ENCODE peak calls at places on chromosome 9, in eight cellular contexts. One of them, this sample, is unnamed.
A peak's percentile ranks its signal among the peaks of the same experiment; 100 is the strongest.

GRCh38 chr9:35905912-35906679 is at the start of gene HRCT1:
- DNase-seq in hepatocyte: peak; percentile 89
- DNase-seq in heart left ventricle: peak; percentile 96
- DNase-seq in PC-9: peak; percentile 86
- DNase-seq in foreskin keratinocyte: peak; percentile 80
- DNase-seq in uterus: peak; percentile 90
- DNase-seq in GM23338: no peak
- DNase-seq in A673: peak; percentile 32
- DNase-seq in this sample: peak; percentile 88

GRCh38 chr9:72185561-72185960 is 36.3 kb downstream of the GDA start:
- DNase-seq in hepatocyte: no peak
- DNase-seq in heart left ventricle: no peak
- DNase-seq in PC-9: no peak
- DNase-seq in foreskin keratinocyte: peak; percentile 28
- DNase-seq in uterus: no peak
- DNase-seq in GM23338: no peak
- DNase-seq in A673: no peak
- DNase-seq in this sample: no peak

GRCh38 chr9:70952131-70952727 is 169.2 kb downstream of the TRPM3 start:
- DNase-seq in hepatocyte: no peak
- DNase-seq in heart left ventricle: no peak
- DNase-seq in PC-9: no peak
- DNase-seq in foreskin keratinocyte: no peak
- DNase-seq in uterus: no peak
- DNase-seq in GM23338: no peak
- DNase-seq in A673: no peak
- DNase-seq in this sample: no peak

GRCh38 chr9:94173632-94174031 is 85.5 kb upstream of the ZNF169 start:
- DNase-seq in hepatocyte: no peak
- DNase-seq in heart left ventricle: no peak
- DNase-seq in PC-9: no peak
- DNase-seq in foreskin keratinocyte: no peak
- DNase-seq in uterus: no peak
- DNase-seq in GM23338: no peak
- DNase-seq in A673: no peak
- DNase-seq in this sample: no peak

GRCh38 chr9:135077497-135078200 is 9.8 kb upstream of the OLFM1 start:
- DNase-seq in hepatocyte: peak; percentile 68
- DNase-seq in heart left ventricle: no peak
- DNase-seq in PC-9: peak; percentile 12
- DNase-seq in foreskin keratinocyte: no peak
- DNase-seq in uterus: peak; percentile 14
- DNase-seq in GM23338: peak; percentile 81
- DNase-seq in A673: peak; percentile 58
- DNase-seq in this sample: peak; percentile 76

GRCh38 chr9:133188006-133188842 is 20.8 kb downstream of the OBP2B start:
- DNase-seq in hepatocyte: peak; percentile 69
- DNase-seq in heart left ventricle: no peak
- DNase-seq in PC-9: peak; percentile 61
- DNase-seq in foreskin keratinocyte: no peak
- DNase-seq in uterus: no peak
- DNase-seq in GM23338: peak; percentile 80
- DNase-seq in A673: peak; percentile 46
- DNase-seq in this sample: peak; percentile 41

GRCh38 chr9:137449931-137450537 is 8.9 kb upstream of the ENTPD8 start:
- DNase-seq in hepatocyte: no peak
- DNase-seq in heart left ventricle: peak; percentile 21
- DNase-seq in PC-9: no peak
- DNase-seq in foreskin keratinocyte: no peak
- DNase-seq in uterus: no peak
- DNase-seq in GM23338: no peak
- DNase-seq in A673: no peak
- DNase-seq in this sample: no peak

GRCh38 chr9:108636023-108636422 is 219.8 kb downstream of the ACTL7B start:
- DNase-seq in hepatocyte: peak; percentile 40
- DNase-seq in heart left ventricle: no peak
- DNase-seq in PC-9: no peak
- DNase-seq in foreskin keratinocyte: no peak
- DNase-seq in uterus: no peak
- DNase-seq in GM23338: peak; percentile 52
- DNase-seq in A673: peak; percentile 46
- DNase-seq in this sample: no peak

GRCh38 chr9:88990721-88991065 is 575 bp upstream of the S1PR3 start:
- DNase-seq in hepatocyte: peak; percentile 37
- DNase-seq in heart left ventricle: peak; percentile 48
- DNase-seq in PC-9: no peak
- DNase-seq in foreskin keratinocyte: no peak
- DNase-seq in uterus: no peak
- DNase-seq in GM23338: peak; percentile 77
- DNase-seq in A673: no peak
- DNase-seq in this sample: no peak

GRCh38 chr9:82580921-82581320 is 482.0 kb downstream of the RASEF start:
- DNase-seq in hepatocyte: no peak
- DNase-seq in heart left ventricle: no peak
- DNase-seq in PC-9: no peak
- DNase-seq in foreskin keratinocyte: no peak
- DNase-seq in uterus: no peak
- DNase-seq in GM23338: no peak
- DNase-seq in A673: no peak
- DNase-seq in this sample: no peak

GRCh38 chr9:132957805-132958204 is 13.4 kb upstream of the TSC1 start:
- DNase-seq in hepatocyte: no peak
- DNase-seq in heart left ventricle: no peak
- DNase-seq in PC-9: no peak
- DNase-seq in foreskin keratinocyte: no peak
- DNase-seq in uterus: no peak
- DNase-seq in GM23338: no peak
- DNase-seq in A673: no peak
- DNase-seq in this sample: peak; percentile 51

GRCh38 chr9:98971168-98971914 is 27.6 kb downstream of the COL15A1 start:
- DNase-seq in hepatocyte: peak; percentile 57
- DNase-seq in heart left ventricle: peak; percentile 47
- DNase-seq in PC-9: no peak
- DNase-seq in foreskin keratinocyte: peak; percentile 36
- DNase-seq in uterus: no peak
- DNase-seq in GM23338: no peak
- DNase-seq in A673: peak; percentile 60
- DNase-seq in this sample: peak; percentile 45

GRCh38 chr9:133403766-133404439 is 13.9 kb downstream of the REXO4 start:
- DNase-seq in hepatocyte: peak; percentile 49
- DNase-seq in heart left ventricle: no peak
- DNase-seq in PC-9: peak; percentile 80
- DNase-seq in foreskin keratinocyte: peak; percentile 33
- DNase-seq in uterus: no peak
- DNase-seq in GM23338: peak; percentile 82
- DNase-seq in A673: peak; percentile 29
- DNase-seq in this sample: peak; percentile 75

GRCh38 chr9:98968596-98969337 is 25.1 kb downstream of the COL15A1 start:
- DNase-seq in hepatocyte: no peak
- DNase-seq in heart left ventricle: no peak
- DNase-seq in PC-9: no peak
- DNase-seq in foreskin keratinocyte: no peak
- DNase-seq in uterus: no peak
- DNase-seq in GM23338: no peak
- DNase-seq in A673: no peak
- DNase-seq in this sample: no peak

GRCh38 chr9:89414670-89415069 is 83.2 kb downstream of the SEMA4D start:
- DNase-seq in hepatocyte: no peak
- DNase-seq in heart left ventricle: no peak
- DNase-seq in PC-9: no peak
- DNase-seq in foreskin keratinocyte: no peak
- DNase-seq in uterus: no peak
- DNase-seq in GM23338: no peak
- DNase-seq in A673: no peak
- DNase-seq in this sample: no peak

GRCh38 chr9:31045810-31046209 is 1338.6 kb upstream of the ACO1 start:
- DNase-seq in hepatocyte: no peak
- DNase-seq in heart left ventricle: no peak
- DNase-seq in PC-9: peak; percentile 7
- DNase-seq in foreskin keratinocyte: no peak
- DNase-seq in uterus: no peak
- DNase-seq in GM23338: no peak
- DNase-seq in A673: no peak
- DNase-seq in this sample: no peak

GRCh38 chr9:124013263-124014211 is 2.0 kb downstream of the LHX2 start:
- DNase-seq in hepatocyte: no peak
- DNase-seq in heart left ventricle: no peak
- DNase-seq in PC-9: no peak
- DNase-seq in foreskin keratinocyte: no peak
- DNase-seq in uterus: no peak
- DNase-seq in GM23338: peak; percentile 72
- DNase-seq in A673: no peak
- DNase-seq in this sample: no peak

GRCh38 chr9:694499-695154 is 146.9 kb upstream of the DMRT1 start:
- DNase-seq in hepatocyte: peak; percentile 32
- DNase-seq in heart left ventricle: peak; percentile 35
- DNase-seq in PC-9: peak; percentile 26
- DNase-seq in foreskin keratinocyte: peak; percentile 97
- DNase-seq in uterus: peak; percentile 34
- DNase-seq in GM23338: no peak
- DNase-seq in A673: no peak
- DNase-seq in this sample: peak; percentile 68

GRCh38 chr9:97529363-97530076 is 28.1 kb downstream of the TMOD1 start:
- DNase-seq in hepatocyte: no peak
- DNase-seq in heart left ventricle: peak; percentile 77
- DNase-seq in PC-9: peak; percentile 47
- DNase-seq in foreskin keratinocyte: no peak
- DNase-seq in uterus: no peak
- DNase-seq in GM23338: no peak
- DNase-seq in A673: peak; percentile 11
- DNase-seq in this sample: no peak

GRCh38 chr9:134688231-134688630 is 46.6 kb downstream of the COL5A1 start:
- DNase-seq in hepatocyte: no peak
- DNase-seq in heart left ventricle: no peak
- DNase-seq in PC-9: no peak
- DNase-seq in foreskin keratinocyte: no peak
- DNase-seq in uterus: no peak
- DNase-seq in GM23338: no peak
- DNase-seq in A673: no peak
- DNase-seq in this sample: no peak

GRCh38 chr9:37574241-37574721 is 1.9 kb downstream of the FBXO10 start:
- DNase-seq in hepatocyte: peak; percentile 46
- DNase-seq in heart left ventricle: no peak
- DNase-seq in PC-9: no peak
- DNase-seq in foreskin keratinocyte: no peak
- DNase-seq in uterus: no peak
- DNase-seq in GM23338: peak; percentile 32
- DNase-seq in A673: peak; percentile 69
- DNase-seq in this sample: no peak

GRCh38 chr9:4226331-4227250 is 73.3 kb downstream of the GLIS3 start:
- DNase-seq in hepatocyte: no peak
- DNase-seq in heart left ventricle: no peak
- DNase-seq in PC-9: peak; percentile 39
- DNase-seq in foreskin keratinocyte: no peak
- DNase-seq in uterus: no peak
- DNase-seq in GM23338: peak; percentile 16
- DNase-seq in A673: no peak
- DNase-seq in this sample: no peak
- H3K27ac ChIP-seq in hepatocyte: peak overlapping the region; percentile 18
- H3K27ac ChIP-seq in heart left ventricle: no peak overlapping the region
- H3K27ac ChIP-seq in PC-9: no peak overlapping the region
- H3K27ac ChIP-seq in foreskin keratinocyte: no peak overlapping the region
- H3K27ac ChIP-seq in uterus: no peak overlapping the region
- H3K27ac ChIP-seq in GM23338: no peak overlapping the region
- H3K27ac ChIP-seq in A673: no peak overlapping the region
- H3K27ac ChIP-seq in this sample: no peak overlapping the region

DNA sequence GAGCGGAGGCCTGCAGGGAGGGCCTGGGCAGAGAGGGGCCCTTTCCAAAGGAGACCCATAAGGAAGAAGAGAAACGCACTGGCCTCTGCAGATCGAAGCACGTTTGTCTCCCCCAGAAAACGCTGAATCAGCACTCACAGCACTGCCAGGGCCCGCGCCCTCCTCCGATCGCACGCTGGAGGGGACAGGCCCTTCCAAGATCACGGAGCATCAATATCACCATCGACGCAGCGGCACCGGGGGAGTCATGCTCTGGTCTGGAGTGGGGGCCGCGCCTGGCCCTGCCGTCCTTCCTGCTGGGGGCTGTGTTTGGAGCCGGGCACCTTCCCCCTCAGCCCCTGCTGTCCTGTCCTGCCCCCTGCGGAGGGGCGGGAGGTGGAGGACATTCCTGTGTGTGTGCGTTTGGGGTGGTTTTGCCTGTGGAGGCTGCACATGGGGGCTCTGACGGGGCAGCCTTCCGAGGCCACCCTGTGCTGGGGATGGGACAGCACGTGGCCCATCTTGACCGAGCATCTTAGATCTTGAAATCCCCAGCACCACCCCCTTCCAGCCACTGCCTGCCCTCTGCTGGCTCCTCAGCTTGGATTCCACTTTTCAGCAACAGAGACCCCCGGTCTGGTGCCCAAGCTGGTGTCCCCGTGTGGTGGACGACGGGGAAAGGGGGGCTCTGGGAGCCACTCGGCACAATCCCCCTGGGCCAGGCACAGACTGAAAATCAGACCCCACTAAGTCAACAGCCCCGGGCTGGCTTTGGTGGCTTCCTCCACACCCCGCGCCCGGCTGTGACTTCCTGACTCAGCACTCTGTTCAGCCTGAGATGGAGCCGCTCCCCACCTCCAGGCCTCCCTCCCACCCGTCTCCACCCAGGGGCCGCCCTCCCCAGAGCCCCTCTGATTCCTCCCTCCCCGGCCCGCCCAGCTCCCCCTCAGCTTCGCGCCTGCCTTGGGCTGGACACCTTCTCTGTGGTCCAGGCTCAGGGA is 8.3 kb downstream of the TMEM250 start:
- DNase-seq in hepatocyte: peak; percentile 54
- DNase-seq in heart left ventricle: no peak
- DNase-seq in PC-9: no peak
- DNase-seq in foreskin keratinocyte: no peak
- DNase-seq in uterus: no peak
- DNase-seq in GM23338: peak; percentile 62
- DNase-seq in A673: no peak
- DNase-seq in this sample: no peak
- TF ChIP-seq CTCF in hepatocyte: peak; percentile 37
- TF ChIP-seq CTCF in heart left ventricle: no peak
- TF ChIP-seq CTCF in PC-9: no peak
- TF ChIP-seq CTCF in foreskin keratinocyte: no peak
- TF ChIP-seq CTCF in uterus: no peak
- TF ChIP-seq CTCF in GM23338: peak; percentile 18
- TF ChIP-seq CTCF in A673: peak; percentile 16
- TF ChIP-seq CTCF in this sample: no peak

GRCh38 chr9:16505159-16505558 is 365.3 kb downstream of the BNC2 start:
- DNase-seq in hepatocyte: peak; percentile 24
- DNase-seq in heart left ventricle: no peak
- DNase-seq in PC-9: peak; percentile 12
- DNase-seq in foreskin keratinocyte: no peak
- DNase-seq in uterus: no peak
- DNase-seq in GM23338: no peak
- DNase-seq in A673: no peak
- DNase-seq in this sample: no peak
- H3K27ac ChIP-seq in hepatocyte: peak overlapping the region; percentile 65
- H3K27ac ChIP-seq in heart left ventricle: no peak overlapping the region
- H3K27ac ChIP-seq in PC-9: peak overlapping the region; percentile 27
- H3K27ac ChIP-seq in foreskin keratinocyte: no peak overlapping the region
- H3K27ac ChIP-seq in uterus: peak overlapping the region; percentile 71
- H3K27ac ChIP-seq in GM23338: peak overlapping the region; percentile 4
- H3K27ac ChIP-seq in A673: no peak overlapping the region
- H3K27ac ChIP-seq in this sample: no peak overlapping the region

DNA sequence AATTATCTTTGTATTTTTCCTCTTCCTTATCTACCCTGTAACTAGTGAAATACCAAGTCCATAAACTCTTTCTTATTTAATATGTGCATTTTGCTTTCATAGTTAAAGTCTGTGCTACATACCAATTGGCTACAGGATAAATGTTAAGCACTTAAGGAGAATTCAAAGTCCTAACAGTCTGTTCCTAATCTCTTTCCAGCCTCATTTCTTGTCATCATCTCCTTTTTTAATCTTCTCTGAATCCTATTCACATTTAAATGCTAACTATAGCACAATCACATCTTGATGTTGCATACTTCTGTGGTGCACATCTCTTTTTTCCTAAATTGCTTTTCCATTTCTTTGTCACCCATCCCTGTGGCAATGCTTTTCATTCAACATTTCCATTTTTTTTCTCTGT is 996.1 kb upstream of the TYRP1 start:
- DNase-seq in hepatocyte: no peak
- DNase-seq in heart left ventricle: no peak
- DNase-seq in PC-9: no peak
- DNase-seq in foreskin keratinocyte: no peak
- DNase-seq in uterus: no peak
- DNase-seq in GM23338: no peak
- DNase-seq in A673: no peak
- DNase-seq in this sample: no peak
- TF ChIP-seq CTCF in hepatocyte: no peak
- TF ChIP-seq CTCF in heart left ventricle: no peak
- TF ChIP-seq CTCF in PC-9: no peak
- TF ChIP-seq CTCF in foreskin keratinocyte: no peak
- TF ChIP-seq CTCF in uterus: no peak
- TF ChIP-seq CTCF in GM23338: no peak
- TF ChIP-seq CTCF in A673: no peak
- TF ChIP-seq CTCF in this sample: no peak